ENCODE peak calls at places on chromosomes 1 and 21, in five cellular contexts. One of them, this sample, is unnamed.
A peak's percentile ranks its signal among the peaks of the same experiment; 100 is the strongest.

GRCh38 chr1:2126331-2127180 is 68.0 kb downstream of the FAAP20 start:
- DNase-seq in HepG2: no peak
- DNase-seq in SK-N-SH: no peak
- DNase-seq in GM12878: no peak
- DNase-seq in K562: no peak
- DNase-seq in this sample: no peak

GRCh38 chr1:227934476-227935313 is 13.0 kb downstream of the WNT9A start:
- DNase-seq in SK-N-SH: no peak
- DNase-seq in HepG2: peak; percentile 27
- DNase-seq in K562: peak; percentile 43
- DNase-seq in GM12878: no peak
- DNase-seq in this sample: peak; percentile 99

GRCh38 chr1:176656257-176656995 is 193.5 kb downstream of the PAPPA2 start:
- DNase-seq in K562: no peak
- DNase-seq in SK-N-SH: no peak
- DNase-seq in HepG2: no peak
- DNase-seq in GM12878: no peak
- DNase-seq in this sample: no peak

GRCh38 chr1:19315378-19316206 is 3.5 kb downstream of the SLC66A1 start:
- DNase-seq in K562: no peak
- DNase-seq in HepG2: no peak
- DNase-seq in SK-N-SH: no peak
- DNase-seq in GM12878: peak; percentile 56
- DNase-seq in this sample: no peak

GRCh38 chr1:51627672-51628071 is 10.8 kb downstream of the OSBPL9 start:
- DNase-seq in GM12878: no peak
- DNase-seq in HepG2: peak; percentile 49
- DNase-seq in SK-N-SH: peak; percentile 38
- DNase-seq in K562: no peak
- DNase-seq in this sample: no peak

GRCh38 chr1:38926091-38926490 is 15.5 kb downstream of the RHBDL2 start:
- DNase-seq in HepG2: no peak
- DNase-seq in GM12878: no peak
- DNase-seq in K562: no peak
- DNase-seq in SK-N-SH: peak; percentile 52
- DNase-seq in this sample: no peak

GRCh38 chr1:206679738-206680211 is 4.9 kb upstream of the MAPKAPK2 start:
- DNase-seq in HepG2: no peak
- DNase-seq in GM12878: peak; percentile 86
- DNase-seq in SK-N-SH: no peak
- DNase-seq in K562: no peak
- DNase-seq in this sample: no peak

GRCh38 chr1:17924578-17924977 is 169.4 kb downstream of the ACTL8 start:
- DNase-seq in GM12878: no peak
- DNase-seq in SK-N-SH: no peak
- DNase-seq in K562: peak; percentile 17
- DNase-seq in HepG2: no peak
- DNase-seq in this sample: no peak

GRCh38 chr1:164671597-164672327 is 112.8 kb downstream of the PBX1 start:
- DNase-seq in SK-N-SH: no peak
- DNase-seq in HepG2: no peak
- DNase-seq in K562: no peak
- DNase-seq in GM12878: no peak
- DNase-seq in this sample: no peak

GRCh38 chr1:160083968-160084770 is 2.8 kb downstream of the KCNJ9 start:
- DNase-seq in GM12878: no peak
- DNase-seq in SK-N-SH: peak; percentile 72
- DNase-seq in HepG2: no peak
- DNase-seq in K562: peak; percentile 43
- DNase-seq in this sample: peak; percentile 48

GRCh38 chr21:44521301-44521927 is 18.6 kb downstream of the KRTAP10-1 start:
- DNase-seq in GM12878: no peak
- DNase-seq in HepG2: no peak
- DNase-seq in SK-N-SH: peak; percentile 10
- DNase-seq in K562: no peak
- DNase-seq in this sample: no peak

GRCh38 chr1:93613895-93614294 is 67.7 kb downstream of the BCAR3 start:
- DNase-seq in HepG2: no peak
- DNase-seq in K562: no peak
- DNase-seq in SK-N-SH: no peak
- DNase-seq in GM12878: no peak
- DNase-seq in this sample: no peak

GRCh38 chr1:194117582-194117981 is 931.2 kb upstream of the B3GALT2 start:
- DNase-seq in GM12878: no peak
- DNase-seq in K562: no peak
- DNase-seq in SK-N-SH: peak; percentile 21
- DNase-seq in HepG2: peak; percentile 37
- DNase-seq in this sample: no peak

GRCh38 chr1:208013210-208013609 is 102.3 kb upstream of the CD34 start:
- DNase-seq in HepG2: no peak
- DNase-seq in K562: no peak
- DNase-seq in GM12878: no peak
- DNase-seq in SK-N-SH: peak; percentile 76
- DNase-seq in this sample: no peak

GRCh38 chr1:21308847-21309652 is 18.8 kb upstream of the ECE1 start:
- DNase-seq in GM12878: no peak
- DNase-seq in SK-N-SH: peak; percentile 60
- DNase-seq in HepG2: no peak
- DNase-seq in K562: no peak
- DNase-seq in this sample: no peak

GRCh38 chr1:18725231-18725895 is 94.7 kb downstream of the PAX7 start:
- DNase-seq in SK-N-SH: peak; percentile 67
- DNase-seq in GM12878: no peak
- DNase-seq in HepG2: no peak
- DNase-seq in K562: no peak
- DNase-seq in this sample: no peak

GRCh38 chr1:23392125-23392855 is 22.7 kb upstream of the ZNF436 start:
- DNase-seq in GM12878: no peak
- DNase-seq in HepG2: no peak
- DNase-seq in SK-N-SH: no peak
- DNase-seq in K562: no peak
- DNase-seq in this sample: no peak

GRCh38 chr1:55575571-55576279 is 360.6 kb upstream of the USP24 start:
- DNase-seq in SK-N-SH: no peak
- DNase-seq in HepG2: no peak
- DNase-seq in GM12878: no peak
- DNase-seq in K562: no peak
- DNase-seq in this sample: no peak

GRCh38 chr1:34844252-34844634 is 15.3 kb downstream of the SMIM12 start:
- DNase-seq in HepG2: peak; percentile 83
- DNase-seq in K562: peak; percentile 64
- DNase-seq in GM12878: no peak
- DNase-seq in SK-N-SH: no peak
- DNase-seq in this sample: no peak

GRCh38 chr1:104874044-104874443 is 1124.3 kb downstream of the AMY1C start:
- DNase-seq in SK-N-SH: no peak
- DNase-seq in HepG2: no peak
- DNase-seq in GM12878: no peak
- DNase-seq in K562: no peak
- DNase-seq in this sample: no peak

DNA sequence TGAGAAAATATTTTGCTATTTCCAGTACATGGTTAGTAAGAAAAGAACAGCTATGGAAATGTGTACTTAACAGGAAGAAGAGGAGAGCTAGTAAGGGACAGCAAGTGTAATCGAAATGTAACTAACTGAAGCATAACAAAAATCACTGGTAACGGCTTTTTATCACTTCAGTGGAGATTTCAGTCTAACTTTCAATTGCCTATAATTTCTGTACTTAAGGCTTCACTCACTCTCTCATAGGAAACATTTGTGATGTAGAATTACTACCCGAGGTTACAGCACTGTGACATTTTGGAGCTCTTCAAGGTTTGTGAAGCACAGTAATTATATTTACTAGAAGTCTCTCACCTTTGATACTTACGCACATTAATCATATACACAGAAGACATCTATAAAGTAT is 1119.1 kb downstream of the AMY1C start:
- DNase-seq in SK-N-SH: no peak
- DNase-seq in K562: no peak
- DNase-seq in GM12878: no peak
- DNase-seq in HepG2: no peak
- DNase-seq in this sample: no peak
- TF ChIP-seq SIN3A in SK-N-SH: no peak
- TF ChIP-seq SIN3A in K562: no peak
- TF ChIP-seq SIN3A in GM12878: no peak
- TF ChIP-seq SIN3A in HepG2: no peak
- TF ChIP-seq SIN3A in this sample: no peak

DNA sequence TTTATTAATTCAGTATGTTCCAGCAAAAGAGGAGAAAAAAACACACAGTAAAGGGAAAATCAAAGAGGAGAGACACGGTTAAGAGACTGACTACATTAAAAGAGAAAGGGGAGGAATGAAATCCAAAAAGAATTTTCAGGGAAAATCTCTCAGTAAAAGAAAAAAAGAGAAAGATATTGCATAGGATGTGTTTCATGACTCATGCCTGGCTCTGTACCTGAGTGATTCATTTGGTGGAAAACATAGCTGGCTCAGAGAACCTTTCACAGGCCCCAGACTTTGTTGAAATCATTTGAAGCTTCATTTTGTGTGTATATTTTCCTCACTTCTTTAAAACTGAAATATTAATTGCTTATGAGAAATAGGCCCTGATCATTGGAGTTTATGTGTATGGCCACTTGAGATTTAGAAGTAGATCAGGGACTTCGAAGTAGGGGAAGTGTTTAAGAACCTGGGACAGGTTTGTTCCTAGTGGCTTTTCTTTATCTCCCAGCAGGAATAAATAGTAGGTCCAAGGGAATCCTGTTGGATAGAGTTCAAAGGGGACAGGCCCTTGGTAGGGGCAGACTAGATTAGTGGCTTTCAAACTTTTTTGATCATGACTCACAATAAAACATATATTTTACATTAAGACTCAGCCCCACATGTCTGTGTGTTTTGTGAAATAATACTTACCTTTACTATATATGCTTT is 239.1 kb upstream of the SGIP1 start:
- DNase-seq in SK-N-SH: no peak
- DNase-seq in HepG2: no peak
- DNase-seq in GM12878: no peak
- DNase-seq in K562: no peak
- DNase-seq in this sample: peak; percentile 85
- H3K4me2 ChIP-seq in SK-N-SH: no peak overlapping the region
- H3K4me2 ChIP-seq in HepG2: no peak overlapping the region
- H3K4me2 ChIP-seq in GM12878: no peak overlapping the region
- H3K4me2 ChIP-seq in K562: no peak overlapping the region
- H3K4me2 ChIP-seq in this sample: peak overlapping the region; percentile 67

GRCh38 chr1:65174585-65174984 is 26.6 kb downstream of the AK4 start:
- DNase-seq in GM12878: peak; percentile 84
- DNase-seq in SK-N-SH: no peak
- DNase-seq in HepG2: no peak
- DNase-seq in K562: no peak
- DNase-seq in this sample: peak; percentile 70

GRCh38 chr1:65176571-65176970 is 28.6 kb downstream of the AK4 start:
- DNase-seq in HepG2: no peak
- DNase-seq in GM12878: no peak
- DNase-seq in K562: no peak
- DNase-seq in SK-N-SH: no peak
- DNase-seq in this sample: no peak

GRCh38 chr1:65177457-65177856 is 29.5 kb downstream of the AK4 start:
- DNase-seq in SK-N-SH: no peak
- DNase-seq in GM12878: no peak
- DNase-seq in HepG2: no peak
- DNase-seq in K562: no peak
- DNase-seq in this sample: peak; percentile 67

GRCh38 chr1:65176071-65176470 is 28.1 kb downstream of the AK4 start:
- DNase-seq in K562: no peak
- DNase-seq in SK-N-SH: no peak
- DNase-seq in HepG2: no peak
- DNase-seq in GM12878: no peak
- DNase-seq in this sample: no peak

DNA sequence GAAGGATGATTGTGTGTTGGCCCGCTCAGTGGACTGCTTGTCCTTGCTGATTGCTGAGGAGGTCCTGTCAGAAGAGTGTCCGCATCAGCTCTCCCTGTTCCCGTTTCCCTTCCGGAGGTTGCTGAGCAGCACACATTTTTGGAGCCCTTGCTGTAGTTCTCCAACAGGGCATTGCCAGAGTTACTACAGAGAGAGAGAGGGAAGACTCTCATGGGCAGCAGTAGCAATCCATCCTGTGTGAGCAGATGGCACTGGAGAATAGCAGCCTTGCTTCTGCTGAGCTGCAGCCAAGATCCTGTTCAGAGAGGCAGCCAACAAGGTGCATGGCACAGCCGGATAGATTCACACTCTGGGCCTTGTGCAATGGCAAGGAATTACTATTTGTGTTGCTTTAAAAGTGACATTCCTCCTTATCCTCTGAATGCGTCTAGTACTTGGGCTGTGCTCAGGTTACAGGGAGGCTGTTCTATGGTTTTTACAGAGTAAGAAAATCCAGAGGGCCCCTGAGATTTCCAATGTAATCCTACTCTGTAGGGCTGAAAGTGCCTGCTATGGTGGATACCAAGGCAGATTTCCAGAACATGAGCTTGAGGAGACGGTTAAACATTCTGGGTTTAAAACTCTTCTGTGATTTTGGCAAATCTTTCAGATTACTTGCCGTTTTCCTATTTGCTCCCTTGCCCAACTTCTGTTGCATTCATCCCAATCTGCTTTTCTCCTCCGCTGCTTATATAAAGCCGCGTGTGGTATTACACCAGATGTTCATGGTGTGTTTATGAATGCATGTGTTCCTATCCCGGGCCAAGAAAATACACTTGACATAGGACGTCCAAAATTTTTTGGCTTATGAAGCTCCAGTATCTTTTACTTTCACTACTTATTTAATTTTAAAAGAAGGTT is 27.4 kb downstream of the AK4 start:
- DNase-seq in K562: no peak
- DNase-seq in GM12878: no peak
- DNase-seq in SK-N-SH: no peak
- DNase-seq in HepG2: no peak
- DNase-seq in this sample: no peak
- TF ChIP-seq ZBTB33 in K562: no peak
- TF ChIP-seq ZBTB33 in GM12878: no peak
- TF ChIP-seq ZBTB33 in SK-N-SH: no peak
- TF ChIP-seq ZBTB33 in HepG2: no peak
- TF ChIP-seq ZBTB33 in this sample: no peak

DNA sequence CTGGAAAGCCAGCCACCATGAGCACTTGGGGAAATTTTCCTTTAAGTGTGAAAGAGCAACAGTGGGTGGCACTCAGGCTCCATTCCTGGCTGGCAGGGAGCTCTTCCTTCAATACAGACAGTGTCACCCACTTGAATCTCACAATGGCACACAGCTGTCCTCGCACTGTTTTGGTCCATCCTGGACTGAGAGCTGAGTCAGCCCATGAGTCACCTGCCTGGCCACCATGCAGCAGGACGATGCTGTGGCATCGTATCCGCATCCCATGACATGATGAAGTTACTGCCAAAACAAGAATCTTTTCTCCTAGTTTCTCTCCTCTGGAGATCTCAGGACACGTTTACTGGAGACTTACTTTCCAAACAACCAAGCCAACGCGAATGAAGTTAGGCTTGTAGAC is 6.0 kb downstream of the TMPRSS2 start:
- DNase-seq in GM12878: no peak
- DNase-seq in HepG2: no peak
- DNase-seq in SK-N-SH: no peak
- DNase-seq in K562: no peak
- DNase-seq in this sample: no peak
- TF ChIP-seq SIN3A in GM12878: no peak
- TF ChIP-seq SIN3A in HepG2: no peak
- TF ChIP-seq SIN3A in SK-N-SH: no peak
- TF ChIP-seq SIN3A in K562: no peak
- TF ChIP-seq SIN3A in this sample: no peak